ENCODE peak calls at places on chromosome 19, in nine cellular contexts. M is naive thymus-derived CD4-positive, alpha-beta T cell; B is memory B cell; V is stimulated activated CD8-positive, alpha-beta memory T cell treated with anti-CD3 and anti-CD28 coated beads, Interleukin-15, amount 100 ng/mL, for 4 hours; I is H7; W is A549; C is T-helper 17 cell; F is CD8-positive, alpha-beta T cell; N is activated T-helper 9 cell treated with anti-CD3 and anti-CD28 coated beads, Interleukin-2, amount 50 U/mL, for 16 hours. R is an unnamed sample.

GRCh38 chr19:32691952-32692726 is 518 bp downstream of the NUDT19 start:
- DNase-seq in M (peak), B (peak), V (no peak), I (peak), W (no peak), C (peak), F (peak), N (peak), R (peak)

GRCh38 chr19:1945899-1946298 is 4.9 kb downstream of the CSNK1G2 start:
- DNase-seq in M (peak), B (no peak), V (no peak), I (peak), W (peak), C (no peak), F (peak), N (no peak), R (no peak)

GRCh38 chr19:47445937-47446402 is 25.7 kb downstream of the SLC8A2 start:
- DNase-seq in M (peak), B (no peak), V (peak), I (peak), W (no peak), C (peak), F (peak), N (peak), R (no peak)

GRCh38 chr19:51398096-51398704 is 7.8 kb upstream of the C19orf84 start:
- DNase-seq in M (no peak), B (no peak), V (no peak), I (no peak), W (peak), C (no peak), F (no peak), N (no peak), R (no peak)

GRCh38 chr19:35458821-35459391 is 10.8 kb downstream of the FFAR2 start:
- DNase-seq in M (no peak), B (peak), V (no peak), I (no peak), W (no peak), C (no peak), F (no peak), N (no peak), R (no peak)

GRCh38 chr19:16661480-16662034 is 618 bp downstream of the TMEM38A start:
- DNase-seq in M (no peak), B (no peak), V (no peak), I (peak), W (no peak), C (no peak), F (no peak), N (peak), R (peak)

GRCh38 chr19:1755467-1756155 is 2.3 kb downstream of the ONECUT3 start:
- DNase-seq in M (no peak), B (no peak), V (no peak), I (peak), W (no peak), C (no peak), F (no peak), N (no peak), R (no peak)

GRCh38 chr19:38691938-38692457 is 44.5 kb downstream of the ACTN4 start:
- DNase-seq in M (no peak), B (no peak), V (no peak), I (no peak), W (no peak), C (no peak), F (no peak), N (no peak), R (no peak)

GRCh38 chr19:45440259-45440638 is 16.5 kb upstream of the ERCC1 start:
- DNase-seq in M (no peak), B (no peak), V (no peak), I (no peak), W (no peak), C (no peak), F (no peak), N (no peak), R (no peak)

GRCh38 chr19:51709575-51709974 is 14.2 kb downstream of the HAS1 start:
- DNase-seq in M (no peak), B (no peak), V (no peak), I (no peak), W (no peak), C (no peak), F (no peak), N (no peak), R (no peak)

GRCh38 chr19:47507031-47507430 is 7.8 kb downstream of the NAPA start:
- DNase-seq in M (no peak), B (no peak), V (no peak), I (no peak), W (no peak), C (no peak), F (no peak), N (no peak), R (no peak)

GRCh38 chr19:45442927-45443461 is 19.3 kb upstream of the ERCC1 start:
- DNase-seq in M (peak), B (peak), V (no peak), I (peak), W (no peak), C (peak), F (peak), N (no peak), R (no peak)

GRCh38 chr19:45676851-45677263 is 8.8 kb downstream of the GIPR start:
- DNase-seq in M (peak), B (peak), V (peak), I (peak), W (no peak), C (peak), F (peak), N (peak), R (no peak)

GRCh38 chr19:6020166-6020967 is 42.4 kb upstream of the RANBP3 start:
- DNase-seq in M (peak), B (no peak), V (no peak), I (peak), W (no peak), C (no peak), F (no peak), N (no peak), R (no peak)

GRCh38 chr19:33403221-33403972 is 29.9 kb downstream of the CEBPG start:
- DNase-seq in M (no peak), B (no peak), V (no peak), I (peak), W (no peak), C (no peak), F (no peak), N (no peak), R (no peak)

GRCh38 chr19:32570081-32570785 is 10.8 kb upstream of the PDCD5 start:
- DNase-seq in M (peak), B (no peak), V (peak), I (peak), W (peak), C (peak), F (peak), N (peak), R (peak)

GRCh38 chr19:35986664-35987570 is 8.1 kb upstream of the SDHAF1 start:
- DNase-seq in M (no peak), B (peak), V (no peak), I (peak), W (peak), C (no peak), F (no peak), N (no peak), R (peak)

GRCh38 chr19:19591133-19591825 is 27.2 kb downstream of the PBX4 start:
- DNase-seq in M (no peak), B (peak), V (peak), I (peak), W (peak), C (peak), F (peak), N (peak), R (no peak)

GRCh38 chr19:18023596-18024212 is 15.7 kb downstream of the ARRDC2 start:
- DNase-seq in M (peak), B (peak), V (no peak), I (peak), W (no peak), C (peak), F (peak), N (peak), R (peak)

GRCh38 chr19:50493171-50493570 is 16.5 kb upstream of the GARIN5A start:
- DNase-seq in M (no peak), B (no peak), V (no peak), I (no peak), W (no peak), C (no peak), F (no peak), N (no peak), R (no peak)

GRCh38 chr19:920051-920857 is 3.1 kb downstream of the KISS1R start:
- DNase-seq in M (peak), B (peak), V (no peak), I (peak), W (no peak), C (peak), F (peak), N (peak), R (no peak)

R was measured in C1 segment of cervical spinal cord.